ENCODE peak calls at places on chromosome 1, in seven cellular contexts. One of them, this sample, is unnamed. For H3K27me3, the result is how much of the 10 kb centered on the place peaks cover.

GRCh38 chr1:40894455-40894854 is 32.3 kb upstream of the CITED4 start:
- DNase-seq in colonic mucosa: no peak
- DNase-seq in CD8-positive, alpha-beta T cell: no peak
- DNase-seq in Peyer's patch: no peak
- DNase-seq in H9: no peak
- DNase-seq in K562: no peak
- DNase-seq in uterus: no peak
- DNase-seq in this sample: no peak

GRCh38 chr1:29640428-29640785 is 404.1 kb downstream of the PTPRU start:
- DNase-seq in colonic mucosa: no peak
- DNase-seq in CD8-positive, alpha-beta T cell: no peak
- DNase-seq in Peyer's patch: no peak
- DNase-seq in H9: peak
- DNase-seq in K562: no peak
- DNase-seq in uterus: no peak
- DNase-seq in this sample: no peak

GRCh38 chr1:17586172-17586963 is 46.9 kb downstream of the ARHGEF10L start:
- DNase-seq in colonic mucosa: no peak
- DNase-seq in CD8-positive, alpha-beta T cell: no peak
- DNase-seq in Peyer's patch: no peak
- DNase-seq in H9: peak
- DNase-seq in K562: no peak
- DNase-seq in uterus: no peak
- DNase-seq in this sample: no peak

GRCh38 chr1:156494309-156494895 is 6.2 kb downstream of the MEF2D start:
- DNase-seq in colonic mucosa: no peak
- DNase-seq in CD8-positive, alpha-beta T cell: no peak
- DNase-seq in Peyer's patch: no peak
- DNase-seq in H9: no peak
- DNase-seq in K562: no peak
- DNase-seq in uterus: peak
- DNase-seq in this sample: no peak

GRCh38 chr1:246151796-246152434 is 355.2 kb downstream of the SMYD3 start:
- DNase-seq in colonic mucosa: no peak
- DNase-seq in CD8-positive, alpha-beta T cell: no peak
- DNase-seq in Peyer's patch: no peak
- DNase-seq in H9: peak
- DNase-seq in K562: peak
- DNase-seq in uterus: no peak
- DNase-seq in this sample: no peak

GRCh38 chr1:87084247-87084836 is 169.9 kb downstream of the HS2ST1 start:
- DNase-seq in colonic mucosa: no peak
- DNase-seq in CD8-positive, alpha-beta T cell: no peak
- DNase-seq in Peyer's patch: no peak
- DNase-seq in H9: no peak
- DNase-seq in K562: peak
- DNase-seq in uterus: no peak
- DNase-seq in this sample: no peak

GRCh38 chr1:104953555-104953954 is 1203.9 kb downstream of the AMY1C start:
- DNase-seq in colonic mucosa: no peak
- DNase-seq in CD8-positive, alpha-beta T cell: no peak
- DNase-seq in Peyer's patch: no peak
- DNase-seq in H9: no peak
- DNase-seq in K562: no peak
- DNase-seq in uterus: no peak
- DNase-seq in this sample: no peak

GRCh38 chr1:242209063-242209462 is 210.2 kb upstream of the MAP1LC3C start:
- DNase-seq in colonic mucosa: no peak
- DNase-seq in CD8-positive, alpha-beta T cell: no peak
- DNase-seq in Peyer's patch: no peak
- DNase-seq in H9: no peak
- DNase-seq in K562: no peak
- DNase-seq in uterus: no peak
- DNase-seq in this sample: no peak

GRCh38 chr1:56223962-56224361 is 355.4 kb downstream of the PLPP3 start:
- DNase-seq in colonic mucosa: no peak
- DNase-seq in CD8-positive, alpha-beta T cell: no peak
- DNase-seq in Peyer's patch: no peak
- DNase-seq in H9: no peak
- DNase-seq in K562: no peak
- DNase-seq in uterus: no peak
- DNase-seq in this sample: no peak

GRCh38 chr1:161820914-161821313 is 54.8 kb downstream of the ATF6 start:
- DNase-seq in colonic mucosa: no peak
- DNase-seq in CD8-positive, alpha-beta T cell: no peak
- DNase-seq in Peyer's patch: no peak
- DNase-seq in H9: no peak
- DNase-seq in K562: no peak
- DNase-seq in uterus: no peak
- DNase-seq in this sample: no peak

GRCh38 chr1:63487336-63488065 is 35.5 kb downstream of the ITGB3BP start:
- DNase-seq in colonic mucosa: no peak
- DNase-seq in CD8-positive, alpha-beta T cell: no peak
- DNase-seq in Peyer's patch: no peak
- DNase-seq in H9: no peak
- DNase-seq in K562: no peak
- DNase-seq in uterus: no peak
- DNase-seq in this sample: no peak

GRCh38 chr1:15618685-15619525 is 1.6 kb downstream of the DDI2 start:
- DNase-seq in colonic mucosa: peak
- DNase-seq in CD8-positive, alpha-beta T cell: no peak
- DNase-seq in Peyer's patch: no peak
- DNase-seq in H9: no peak
- DNase-seq in K562: no peak
- DNase-seq in uterus: no peak
- DNase-seq in this sample: no peak

GRCh38 chr1:158818560-158818959 is 12.6 kb upstream of the MNDA start:
- DNase-seq in colonic mucosa: no peak
- DNase-seq in CD8-positive, alpha-beta T cell: no peak
- DNase-seq in Peyer's patch: no peak
- DNase-seq in H9: no peak
- DNase-seq in K562: peak
- DNase-seq in uterus: no peak
- DNase-seq in this sample: no peak

GRCh38 chr1:158821723-158822122 is 9.4 kb upstream of the MNDA start:
- DNase-seq in colonic mucosa: no peak
- DNase-seq in CD8-positive, alpha-beta T cell: no peak
- DNase-seq in Peyer's patch: no peak
- DNase-seq in H9: no peak
- DNase-seq in K562: no peak
- DNase-seq in uterus: no peak
- DNase-seq in this sample: no peak

GRCh38 chr1:158814970-158815369 is 16.2 kb upstream of the MNDA start:
- DNase-seq in colonic mucosa: no peak
- DNase-seq in CD8-positive, alpha-beta T cell: no peak
- DNase-seq in Peyer's patch: no peak
- DNase-seq in H9: no peak
- DNase-seq in K562: peak
- DNase-seq in uterus: no peak
- DNase-seq in this sample: no peak

GRCh38 chr1:158819461-158820443 is 11.4 kb upstream of the MNDA start:
- DNase-seq in colonic mucosa: no peak
- DNase-seq in CD8-positive, alpha-beta T cell: peak
- DNase-seq in Peyer's patch: no peak
- DNase-seq in H9: no peak
- DNase-seq in K562: peak
- DNase-seq in uterus: no peak
- DNase-seq in this sample: no peak

DNA sequence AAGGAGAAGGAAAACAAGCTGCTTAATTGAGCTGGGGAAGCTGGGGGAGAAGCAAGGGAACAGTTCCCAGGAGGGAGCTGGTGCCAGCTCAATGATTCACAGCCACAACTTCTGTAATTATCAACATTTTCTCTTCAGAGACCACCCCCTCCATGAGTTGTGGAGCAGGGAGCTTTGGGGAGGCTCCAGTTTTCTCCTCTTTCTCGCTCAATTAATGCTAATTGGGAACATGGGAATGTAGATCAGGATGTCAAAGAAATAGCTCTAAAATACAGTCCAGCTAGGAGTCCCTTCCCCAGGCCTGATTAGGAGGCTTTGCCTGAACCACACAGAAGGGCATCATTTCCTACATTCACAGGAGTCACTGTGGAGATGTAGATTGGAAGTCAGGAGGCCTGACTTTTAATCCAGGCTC is 12.2 kb upstream of the MNDA start:
- DNase-seq in colonic mucosa: no peak
- DNase-seq in CD8-positive, alpha-beta T cell: no peak
- DNase-seq in Peyer's patch: no peak
- DNase-seq in H9: no peak
- DNase-seq in K562: peak
- DNase-seq in uterus: peak
- DNase-seq in this sample: no peak
- H3K27ac ChIP-seq in colonic mucosa: peak
- H3K27ac ChIP-seq in CD8-positive, alpha-beta T cell: no peak
- H3K27ac ChIP-seq in Peyer's patch: no peak
- H3K27ac ChIP-seq in H9: no peak
- H3K27ac ChIP-seq in K562: peak
- H3K27ac ChIP-seq in uterus: peak
- H3K27ac ChIP-seq in this sample: no peak

DNA sequence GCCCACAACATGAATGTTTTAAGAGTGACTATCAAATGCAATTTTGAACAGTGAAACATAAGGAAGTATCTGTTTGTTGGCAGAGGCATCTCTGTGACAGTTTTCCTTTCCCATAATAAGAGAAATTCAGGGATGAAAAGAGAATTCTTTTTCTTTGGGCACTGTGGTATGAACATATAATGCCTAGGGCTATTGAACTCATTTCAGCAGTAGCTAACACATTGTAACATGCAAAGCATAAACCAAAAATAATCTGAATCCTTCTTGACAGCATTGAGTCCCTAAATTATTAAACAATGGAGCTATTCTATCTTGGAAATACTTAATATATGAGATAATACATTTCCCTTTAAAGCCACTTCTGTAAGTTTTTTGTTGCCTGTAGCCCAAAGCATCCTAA is 633.0 kb upstream of the B3GALT2 start:
- DNase-seq in colonic mucosa: no peak
- DNase-seq in CD8-positive, alpha-beta T cell: no peak
- DNase-seq in Peyer's patch: no peak
- DNase-seq in H9: no peak
- DNase-seq in K562: no peak
- DNase-seq in uterus: no peak
- DNase-seq in this sample: no peak
- TF ChIP-seq CTCF in colonic mucosa: no peak
- TF ChIP-seq CTCF in CD8-positive, alpha-beta T cell: no peak
- TF ChIP-seq CTCF in Peyer's patch: no peak
- TF ChIP-seq CTCF in H9: no peak
- TF ChIP-seq CTCF in K562: no peak
- TF ChIP-seq CTCF in uterus: no peak
- TF ChIP-seq CTCF in this sample: no peak

GRCh38 chr1:38129473-38129872 is 82.9 kb upstream of the POU3F1 start:
- DNase-seq in colonic mucosa: no peak
- DNase-seq in CD8-positive, alpha-beta T cell: no peak
- DNase-seq in Peyer's patch: no peak
- DNase-seq in H9: peak
- DNase-seq in K562: no peak
- DNase-seq in uterus: no peak
- DNase-seq in this sample: no peak
- H3K27me3 ChIP-seq in colonic mucosa: under half
- H3K27me3 ChIP-seq in CD8-positive, alpha-beta T cell: under half
- H3K27me3 ChIP-seq in Peyer's patch: under half
- H3K27me3 ChIP-seq in H9: under half
- H3K27me3 ChIP-seq in K562: under half
- H3K27me3 ChIP-seq in uterus: under half
- H3K27me3 ChIP-seq in this sample: under half

GRCh38 chr1:1157033-1157365 is 16.7 kb upstream of the TTLL10 start:
- DNase-seq in colonic mucosa: peak
- DNase-seq in CD8-positive, alpha-beta T cell: no peak
- DNase-seq in Peyer's patch: peak
- DNase-seq in H9: no peak
- DNase-seq in K562: no peak
- DNase-seq in uterus: no peak
- DNase-seq in this sample: no peak
- H3K27ac ChIP-seq in colonic mucosa: no peak
- H3K27ac ChIP-seq in CD8-positive, alpha-beta T cell: no peak
- H3K27ac ChIP-seq in Peyer's patch: no peak
- H3K27ac ChIP-seq in H9: no peak
- H3K27ac ChIP-seq in K562: no peak
- H3K27ac ChIP-seq in uterus: no peak
- H3K27ac ChIP-seq in this sample: no peak

GRCh38 chr1:160416369-160416768 is 16.0 kb downstream of the VANGL2 start:
- DNase-seq in colonic mucosa: no peak
- DNase-seq in CD8-positive, alpha-beta T cell: no peak
- DNase-seq in Peyer's patch: no peak
- DNase-seq in H9: peak
- DNase-seq in K562: peak
- DNase-seq in uterus: no peak
- DNase-seq in this sample: no peak
- TF ChIP-seq CTCF in colonic mucosa: peak
- TF ChIP-seq CTCF in CD8-positive, alpha-beta T cell: no peak
- TF ChIP-seq CTCF in Peyer's patch: peak
- TF ChIP-seq CTCF in H9: peak
- TF ChIP-seq CTCF in K562: peak
- TF ChIP-seq CTCF in uterus: no peak
- TF ChIP-seq CTCF in this sample: no peak

DNA sequence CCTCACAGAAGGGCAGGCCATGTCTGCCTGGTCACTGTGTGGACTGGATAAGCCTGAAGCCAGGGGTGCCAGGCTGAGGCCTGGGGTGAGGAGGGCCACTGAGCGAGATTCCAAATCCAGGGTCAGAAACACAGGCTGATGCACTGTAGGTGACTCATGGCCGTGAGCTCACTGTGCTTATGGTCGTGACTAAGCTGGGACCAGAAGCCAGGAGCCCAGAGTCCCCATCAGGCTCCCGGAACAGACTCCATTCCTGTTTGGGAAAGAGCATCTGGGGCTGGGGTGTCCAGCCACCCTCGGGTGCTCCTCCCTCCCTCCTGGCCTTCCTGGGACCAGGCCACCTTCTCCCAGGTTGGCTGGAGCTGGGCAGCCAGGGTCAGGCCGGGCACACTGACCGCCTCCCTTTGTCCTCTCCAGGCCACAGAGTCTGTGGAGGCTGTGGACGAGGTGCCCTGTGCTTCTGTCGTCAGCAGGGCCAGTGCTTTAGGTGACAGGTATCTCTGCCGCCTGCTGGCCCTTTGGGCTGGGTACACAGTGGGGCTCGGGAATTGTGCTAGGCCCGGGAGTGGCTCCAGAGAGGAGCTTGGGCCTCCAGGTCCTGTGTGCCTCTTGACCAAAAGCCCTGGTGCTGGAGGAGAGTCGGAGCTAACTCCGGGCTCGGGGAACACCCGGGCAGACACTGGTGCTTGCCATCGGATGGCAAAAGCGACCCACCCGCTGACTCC is 36.7 kb downstream of the AJAP1 start:
- DNase-seq in colonic mucosa: no peak
- DNase-seq in CD8-positive, alpha-beta T cell: no peak
- DNase-seq in Peyer's patch: no peak
- DNase-seq in H9: no peak
- DNase-seq in K562: no peak
- DNase-seq in uterus: no peak
- DNase-seq in this sample: no peak
- H3K27me3 ChIP-seq in colonic mucosa: under half
- H3K27me3 ChIP-seq in CD8-positive, alpha-beta T cell: under half
- H3K27me3 ChIP-seq in Peyer's patch: under half
- H3K27me3 ChIP-seq in H9: under half
- H3K27me3 ChIP-seq in K562: under half
- H3K27me3 ChIP-seq in uterus: under half
- H3K27me3 ChIP-seq in this sample: under half

This sample was measured in CD4-positive, alpha-beta T cell.